ENCODE peak calls at places on chromosomes 2 and 18, in six cellular contexts. One of them, this sample, is unnamed.

GRCh38 chr18:11577271-11578112 is 31.9 kb upstream of the SLC35G4 start:
- DNase-seq in dorsolateral prefrontal cortex: no peak
- DNase-seq in A549: no peak
- DNase-seq in neural crest cell: no peak
- DNase-seq in CD8-positive, alpha-beta T cell: no peak
- DNase-seq in HCT116: no peak
- DNase-seq in this sample: no peak

GRCh38 chr2:96876036-96876810 is 6.3 kb upstream of the SEMA4C start:
- DNase-seq in dorsolateral prefrontal cortex: no peak
- DNase-seq in A549: no peak
- DNase-seq in neural crest cell: peak
- DNase-seq in CD8-positive, alpha-beta T cell: no peak
- DNase-seq in HCT116: no peak
- DNase-seq in this sample: no peak

GRCh38 chr18:50218432-50219197 is 23.7 kb upstream of the MYO5B start:
- DNase-seq in dorsolateral prefrontal cortex: peak
- DNase-seq in A549: no peak
- DNase-seq in neural crest cell: no peak
- DNase-seq in CD8-positive, alpha-beta T cell: peak
- DNase-seq in HCT116: peak
- DNase-seq in this sample: no peak

GRCh38 chr2:107197601-107198000 is 311.6 kb upstream of the ST6GAL2 start:
- DNase-seq in dorsolateral prefrontal cortex: no peak
- DNase-seq in A549: no peak
- DNase-seq in neural crest cell: no peak
- DNase-seq in CD8-positive, alpha-beta T cell: no peak
- DNase-seq in HCT116: no peak
- DNase-seq in this sample: no peak

GRCh38 chr2:146665801-146666200 is 1179.0 kb upstream of the ACVR2A start:
- DNase-seq in dorsolateral prefrontal cortex: no peak
- DNase-seq in A549: no peak
- DNase-seq in neural crest cell: no peak
- DNase-seq in CD8-positive, alpha-beta T cell: no peak
- DNase-seq in HCT116: no peak
- DNase-seq in this sample: no peak

GRCh38 chr2:159168707-159169106 is 117.8 kb downstream of the WDSUB1 start:
- DNase-seq in dorsolateral prefrontal cortex: no peak
- DNase-seq in A549: peak
- DNase-seq in neural crest cell: no peak
- DNase-seq in CD8-positive, alpha-beta T cell: no peak
- DNase-seq in HCT116: no peak
- DNase-seq in this sample: no peak

GRCh38 chr2:65231892-65232477 is 4.4 kb downstream of the ACTR2 start:
- DNase-seq in dorsolateral prefrontal cortex: no peak
- DNase-seq in A549: no peak
- DNase-seq in neural crest cell: no peak
- DNase-seq in CD8-positive, alpha-beta T cell: no peak
- DNase-seq in HCT116: no peak
- DNase-seq in this sample: no peak

GRCh38 chr2:211454684-211455083 is 898.3 kb downstream of the CPS1 start:
- DNase-seq in dorsolateral prefrontal cortex: no peak
- DNase-seq in A549: no peak
- DNase-seq in neural crest cell: no peak
- DNase-seq in CD8-positive, alpha-beta T cell: no peak
- DNase-seq in HCT116: no peak
- DNase-seq in this sample: no peak

GRCh38 chr18:33513027-33513426 is 65.0 kb upstream of the ASXL3 start:
- DNase-seq in dorsolateral prefrontal cortex: no peak
- DNase-seq in A549: no peak
- DNase-seq in neural crest cell: no peak
- DNase-seq in CD8-positive, alpha-beta T cell: no peak
- DNase-seq in HCT116: no peak
- DNase-seq in this sample: no peak

GRCh38 chr2:58594175-58594574 is 353.1 kb upstream of the FANCL start:
- DNase-seq in dorsolateral prefrontal cortex: no peak
- DNase-seq in A549: peak
- DNase-seq in neural crest cell: no peak
- DNase-seq in CD8-positive, alpha-beta T cell: no peak
- DNase-seq in HCT116: peak
- DNase-seq in this sample: no peak
- TF ChIP-seq CTCF in dorsolateral prefrontal cortex: no peak
- TF ChIP-seq CTCF in A549: no peak
- TF ChIP-seq CTCF in neural crest cell: peak
- TF ChIP-seq CTCF in CD8-positive, alpha-beta T cell: no peak
- TF ChIP-seq CTCF in HCT116: peak
- TF ChIP-seq CTCF in this sample: peak

DNA sequence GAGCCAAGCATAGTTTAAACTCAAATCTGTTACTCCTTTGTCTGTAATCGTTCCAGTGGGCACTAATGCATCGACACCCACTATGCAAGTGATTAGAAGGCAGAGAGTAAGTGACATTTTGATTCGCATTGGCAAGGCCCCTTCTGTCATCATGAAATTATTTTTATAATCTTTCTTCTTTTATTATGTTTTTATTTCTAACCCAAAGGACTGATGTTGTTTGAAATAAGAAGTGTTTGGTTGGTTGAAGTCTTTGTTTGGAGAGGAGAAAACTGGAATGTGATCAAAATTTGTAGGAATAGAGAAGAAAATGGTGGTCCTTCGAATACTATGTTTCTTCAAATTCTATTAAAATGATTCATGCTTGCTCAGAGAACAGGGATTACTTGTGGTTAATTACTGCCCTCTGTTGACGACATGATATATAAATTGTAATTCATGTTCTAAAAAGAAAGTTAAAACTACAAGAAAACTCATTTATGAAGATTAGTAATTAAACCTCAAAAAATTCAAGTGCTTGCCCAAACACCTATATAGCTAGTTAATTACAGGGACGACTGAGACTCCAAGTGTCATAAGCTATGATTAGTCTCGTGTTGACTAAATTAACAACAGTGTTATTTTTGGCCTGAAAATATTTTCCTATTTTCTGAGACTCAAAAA is 26.4 kb upstream of the TFPI start:
- DNase-seq in dorsolateral prefrontal cortex: no peak
- DNase-seq in A549: peak
- DNase-seq in neural crest cell: no peak
- DNase-seq in CD8-positive, alpha-beta T cell: no peak
- DNase-seq in HCT116: peak
- DNase-seq in this sample: no peak
- TF ChIP-seq CTCF in dorsolateral prefrontal cortex: peak
- TF ChIP-seq CTCF in A549: peak
- TF ChIP-seq CTCF in neural crest cell: peak
- TF ChIP-seq CTCF in CD8-positive, alpha-beta T cell: no peak
- TF ChIP-seq CTCF in HCT116: no peak
- TF ChIP-seq CTCF in this sample: peak

DNA sequence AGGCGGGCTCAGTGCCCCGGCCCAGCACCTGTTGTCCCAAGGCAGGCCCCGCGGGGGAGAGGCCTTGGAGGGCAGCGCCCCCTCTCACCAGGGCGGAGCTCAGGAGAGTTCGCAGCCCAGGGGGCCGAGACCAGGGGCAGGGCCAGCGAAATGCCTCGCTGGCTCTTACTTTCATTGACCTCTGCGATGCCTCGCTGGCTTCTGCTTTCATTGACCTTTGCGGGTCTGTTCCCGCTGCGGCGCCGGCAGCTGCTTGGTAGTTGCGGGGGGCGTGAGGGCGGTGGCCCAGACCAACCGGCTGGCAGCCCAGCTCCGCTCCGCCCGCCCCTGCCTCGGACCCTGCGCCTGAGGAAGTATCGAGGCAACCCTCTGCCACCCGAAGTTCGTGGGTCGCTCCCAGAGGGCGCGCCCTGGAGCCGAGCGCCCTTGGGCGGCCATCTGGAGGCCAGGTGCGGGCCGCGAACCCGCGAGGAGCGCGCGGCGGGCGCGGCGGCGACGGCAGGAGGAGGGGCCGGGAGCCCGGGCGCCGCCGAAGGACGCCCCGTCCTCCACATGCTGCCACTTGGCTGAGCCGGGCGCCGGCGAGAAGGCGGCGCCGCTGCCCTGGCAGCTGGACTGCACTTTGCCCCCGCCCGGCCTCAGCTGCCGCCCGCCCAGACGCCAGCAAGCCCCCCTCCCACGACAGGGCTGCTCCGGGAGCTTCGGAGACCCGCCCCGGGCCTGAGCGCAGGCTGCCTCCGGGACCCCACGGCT is 118.0 kb upstream of the MSTN start:
- DNase-seq in dorsolateral prefrontal cortex: peak
- DNase-seq in A549: peak
- DNase-seq in neural crest cell: peak
- DNase-seq in CD8-positive, alpha-beta T cell: no peak
- DNase-seq in HCT116: peak
- DNase-seq in this sample: peak
- TF ChIP-seq CTCF in dorsolateral prefrontal cortex: peak
- TF ChIP-seq CTCF in A549: peak
- TF ChIP-seq CTCF in neural crest cell: peak
- TF ChIP-seq CTCF in CD8-positive, alpha-beta T cell: no peak
- TF ChIP-seq CTCF in HCT116: peak
- TF ChIP-seq CTCF in this sample: peak

GRCh38 chr2:157291018-157291417 is 33.5 kb downstream of the GALNT5 start:
- DNase-seq in dorsolateral prefrontal cortex: no peak
- DNase-seq in A549: no peak
- DNase-seq in neural crest cell: no peak
- DNase-seq in CD8-positive, alpha-beta T cell: no peak
- DNase-seq in HCT116: no peak
- DNase-seq in this sample: no peak

GRCh38 chr2:157283468-157283867 is 26.0 kb downstream of the GALNT5 start:
- DNase-seq in dorsolateral prefrontal cortex: no peak
- DNase-seq in A549: no peak
- DNase-seq in neural crest cell: no peak
- DNase-seq in CD8-positive, alpha-beta T cell: no peak
- DNase-seq in HCT116: no peak
- DNase-seq in this sample: no peak

GRCh38 chr2:157281316-157281715 is 23.8 kb downstream of the GALNT5 start:
- DNase-seq in dorsolateral prefrontal cortex: no peak
- DNase-seq in A549: no peak
- DNase-seq in neural crest cell: no peak
- DNase-seq in CD8-positive, alpha-beta T cell: no peak
- DNase-seq in HCT116: no peak
- DNase-seq in this sample: no peak

GRCh38 chr2:157292853-157293252 is 32.8 kb downstream of the ERMN start:
- DNase-seq in dorsolateral prefrontal cortex: no peak
- DNase-seq in A549: no peak
- DNase-seq in neural crest cell: no peak
- DNase-seq in CD8-positive, alpha-beta T cell: no peak
- DNase-seq in HCT116: no peak
- DNase-seq in this sample: no peak

DNA sequence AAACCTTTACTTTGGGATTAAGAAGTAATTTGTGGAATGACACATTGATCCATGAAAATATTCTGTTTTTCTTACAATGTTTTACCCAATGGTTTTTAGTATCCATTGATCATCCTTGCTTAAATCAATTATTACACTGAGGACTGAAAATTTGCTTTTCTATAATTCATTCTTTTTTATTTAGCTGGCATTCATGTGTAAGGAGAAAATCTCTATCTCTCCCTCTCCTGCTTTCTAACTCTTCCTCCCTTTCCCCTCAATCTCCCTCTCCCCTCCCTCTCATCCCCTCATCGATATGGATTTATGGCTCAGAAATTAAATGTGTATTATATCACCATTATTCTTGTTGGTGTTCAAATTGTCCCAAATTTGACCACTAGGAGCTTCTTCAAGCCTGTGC is 29.7 kb downstream of the GALNT5 start:
- DNase-seq in dorsolateral prefrontal cortex: no peak
- DNase-seq in A549: no peak
- DNase-seq in neural crest cell: no peak
- DNase-seq in CD8-positive, alpha-beta T cell: no peak
- DNase-seq in HCT116: no peak
- DNase-seq in this sample: no peak
- TF ChIP-seq CTCF in dorsolateral prefrontal cortex: no peak
- TF ChIP-seq CTCF in A549: no peak
- TF ChIP-seq CTCF in neural crest cell: no peak
- TF ChIP-seq CTCF in CD8-positive, alpha-beta T cell: no peak
- TF ChIP-seq CTCF in HCT116: no peak
- TF ChIP-seq CTCF in this sample: no peak

DNA sequence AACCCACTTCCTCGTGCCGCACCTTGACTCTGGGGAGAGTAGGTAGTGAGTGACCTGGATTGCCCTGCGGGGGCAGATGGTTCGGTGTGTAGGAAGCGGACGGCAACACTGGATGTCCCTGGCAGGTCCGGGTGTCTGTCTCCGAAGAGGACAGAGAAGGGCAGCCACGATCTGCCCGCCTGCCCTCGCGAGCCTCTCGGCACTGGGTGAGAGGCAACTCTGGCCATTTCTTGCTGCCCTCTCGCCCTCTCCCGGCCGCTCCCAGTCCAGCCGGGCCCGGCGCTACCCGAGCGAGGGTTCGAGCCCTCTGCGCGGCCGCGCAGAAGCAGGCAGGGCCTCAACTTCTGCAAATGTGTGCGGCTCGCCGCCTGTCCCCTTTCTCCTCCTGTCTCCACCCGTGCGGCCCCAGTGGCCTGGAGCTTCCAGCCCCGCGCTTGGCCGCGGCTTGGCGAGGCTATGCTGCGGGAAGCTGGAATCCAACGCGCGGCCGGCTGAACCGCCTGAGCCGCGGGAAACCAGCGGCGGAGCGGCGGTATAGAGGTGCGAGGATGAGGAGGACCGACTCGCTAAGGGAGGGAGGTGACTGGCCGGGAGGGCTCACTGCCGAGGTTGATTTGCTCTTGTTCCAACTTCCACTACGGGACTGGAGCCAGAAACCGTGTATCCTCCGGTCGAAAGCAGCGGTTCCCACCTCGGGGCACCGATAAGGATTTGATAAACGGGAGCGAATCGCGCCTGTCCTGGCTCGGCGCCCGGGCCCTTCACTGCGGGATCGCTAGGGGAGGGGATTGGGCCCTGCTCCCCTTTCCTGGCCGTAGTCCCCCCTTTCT is 1.5 kb downstream of the EPAS1 start:
- DNase-seq in dorsolateral prefrontal cortex: no peak
- DNase-seq in A549: peak
- DNase-seq in neural crest cell: peak
- DNase-seq in CD8-positive, alpha-beta T cell: no peak
- DNase-seq in HCT116: no peak
- DNase-seq in this sample: no peak
- TF ChIP-seq CTCF in dorsolateral prefrontal cortex: peak
- TF ChIP-seq CTCF in A549: peak
- TF ChIP-seq CTCF in neural crest cell: no peak
- TF ChIP-seq CTCF in CD8-positive, alpha-beta T cell: no peak
- TF ChIP-seq CTCF in HCT116: peak
- TF ChIP-seq CTCF in this sample: peak